ENCODE peak calls at places on chromosomes 6 and 20, in six cellular contexts. I is colonic mucosa; Y is activated CD8-positive, alpha-beta T cell treated with anti-CD3 and anti-CD28 coated beads for 36 hours; E is neural crest cell; Q is stomach; W is fibroblast of lung. G is an unnamed sample.

GRCh38 chr6:73169111-73169510 is 56.2 kb downstream of the KHDC1L start:
- DNase-seq in I (no peak), Y (no peak), E (no peak), Q (no peak), W (no peak), G (no peak)

GRCh38 chr6:13418838-13419237 is 68.6 kb downstream of the GFOD1 start:
- DNase-seq in I (no peak), Y (no peak), E (no peak), Q (no peak), W (no peak), G (no peak)

GRCh38 chr6:131792091-131792496 is 15.7 kb upstream of the ENPP1 start:
- DNase-seq in I (no peak), Y (peak), E (no peak), Q (no peak), W (peak), G (no peak)

GRCh38 chr20:37262516-37262915 is 902 bp upstream of the GHRH start:
- DNase-seq in I (no peak), Y (no peak), E (no peak), Q (no peak), W (no peak), G (no peak)

GRCh38 chr6:3796396-3796795 is 44.9 kb upstream of the PXDC1 start:
- DNase-seq in I (no peak), Y (no peak), E (no peak), Q (no peak), W (no peak), G (no peak)

GRCh38 chr6:14038636-14039035 is 78.9 kb upstream of the CD83 start:
- DNase-seq in I (no peak), Y (no peak), E (no peak), Q (no peak), W (peak), G (no peak)

GRCh38 chr6:17842014-17842776 is 135.5 kb upstream of the NUP153 start:
- DNase-seq in I (no peak), Y (no peak), E (no peak), Q (no peak), W (no peak), G (no peak)

GRCh38 chr20:50721881-50722281 is 9.5 kb upstream of the PARD6B start:
- DNase-seq in I (no peak), Y (no peak), E (no peak), Q (peak), W (no peak), G (no peak)

GRCh38 chr6:5541025-5541424 is 279.7 kb downstream of the FARS2 start:
- DNase-seq in I (no peak), Y (no peak), E (no peak), Q (no peak), W (no peak), G (no peak)

DNA sequence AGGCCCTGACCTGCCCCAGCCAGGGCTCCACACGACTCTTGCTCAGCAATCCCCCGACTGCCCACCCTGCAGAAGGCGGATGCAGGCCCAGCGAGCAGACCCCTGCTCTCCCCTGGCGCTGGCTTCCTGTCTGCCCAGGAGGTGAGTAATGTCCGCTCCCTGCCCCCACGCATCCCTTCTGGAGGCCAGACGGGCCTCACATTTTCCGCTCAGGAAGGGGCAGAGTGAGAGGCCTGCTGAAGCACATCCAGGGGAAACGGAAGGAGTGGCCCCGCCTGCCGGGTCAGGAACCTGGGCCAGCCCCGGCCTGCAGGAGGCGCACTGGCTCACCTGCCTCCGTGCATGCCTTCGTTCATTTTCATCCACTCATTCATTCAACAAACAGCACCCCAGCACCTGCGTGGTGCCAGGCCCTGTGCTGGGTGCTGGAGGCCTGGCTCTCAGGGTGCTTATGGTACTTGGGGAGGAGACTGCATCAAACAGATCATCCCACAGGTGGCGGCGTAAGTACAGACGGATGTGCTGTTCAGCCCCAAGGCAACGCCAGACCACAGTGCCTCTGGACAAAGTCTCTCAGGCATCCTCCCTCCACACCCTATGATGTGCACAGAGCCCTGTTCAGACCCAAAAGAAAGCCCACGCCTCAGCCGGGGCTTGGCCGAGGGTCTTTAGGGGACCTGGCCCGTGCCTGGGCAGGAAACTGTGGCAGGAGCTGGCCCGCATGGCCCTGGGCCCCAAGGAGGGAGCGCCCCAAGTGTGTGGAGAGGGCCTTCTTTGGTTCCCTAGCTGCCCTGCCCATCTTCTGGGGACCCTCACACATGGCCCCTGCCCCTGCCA is 112.1 kb downstream of the ASXL1 start:
- DNase-seq in I (peak), Y (peak), E (no peak), Q (no peak), W (peak), G (no peak)
- TF ChIP-seq CTCF in I (peak), Y (peak), E (peak), Q (no peak), W (no peak), G (peak)

DNA sequence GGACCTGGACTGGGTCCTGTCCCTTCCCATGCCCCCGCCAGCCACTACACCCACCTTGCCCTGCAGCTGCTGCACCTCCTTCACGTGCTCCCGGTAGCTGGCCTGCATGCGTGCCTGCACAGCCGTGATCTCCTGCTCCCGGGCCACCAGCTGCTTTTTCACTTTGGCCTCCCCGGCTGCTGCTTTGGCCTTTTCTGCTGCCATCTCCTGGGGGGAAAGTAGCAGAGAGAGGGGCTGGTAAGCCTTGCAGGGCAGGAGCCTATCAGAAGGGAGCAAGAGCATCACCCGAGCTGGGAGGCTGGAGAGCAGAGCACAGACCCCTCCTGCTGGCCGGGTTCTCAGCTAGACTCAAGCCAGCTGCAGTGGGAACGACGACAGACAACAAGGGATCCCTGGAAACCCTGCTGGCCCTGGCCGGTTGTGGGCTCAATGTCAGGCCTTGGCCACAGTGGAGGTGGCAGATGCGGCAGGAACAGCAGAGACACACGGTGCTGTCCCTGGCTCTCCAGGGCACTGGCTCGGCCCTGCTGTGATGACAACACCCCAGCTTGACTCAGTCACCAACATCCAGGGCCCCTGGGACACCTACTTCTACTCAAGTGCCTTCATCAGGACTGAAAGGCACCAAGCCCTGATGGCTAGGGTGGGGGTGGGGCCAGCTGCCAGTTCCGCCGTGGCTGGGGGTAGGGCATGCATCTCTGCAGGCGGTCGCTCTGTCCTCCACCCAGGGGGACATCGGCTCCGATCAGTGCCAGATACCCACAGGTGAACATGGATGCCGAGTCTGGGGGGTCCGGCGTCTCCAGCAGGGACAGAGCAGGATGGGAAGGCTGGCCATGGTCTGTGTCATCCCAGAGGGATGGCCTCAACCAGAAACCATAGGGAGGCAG is 45.3 kb downstream of the RRBP1 start:
- DNase-seq in I (no peak), Y (no peak), E (peak), Q (no peak), W (no peak), G (no peak)
- TF ChIP-seq CTCF in I (no peak), Y (no peak), E (no peak), Q (no peak), W (no peak), G (no peak)

GRCh38 chr6:36319436-36319762 is 17.3 kb downstream of the BNIP5 start:
- DNase-seq in I (peak), Y (no peak), E (no peak), Q (no peak), W (no peak), G (no peak)
- TF ChIP-seq CTCF in I (peak), Y (no peak), E (no peak), Q (no peak), W (no peak), G (no peak)

GRCh38 chr6:130754786-130755367 is 72.3 kb upstream of the SMLR1 start:
- DNase-seq in I (no peak), Y (no peak), E (no peak), Q (no peak), W (no peak), G (no peak)
- TF ChIP-seq CTCF in I (no peak), Y (no peak), E (no peak), Q (no peak), W (no peak), G (no peak)

GRCh38 chr6:117477988-117478852 is 4.3 kb upstream of the DCBLD1 start:
- DNase-seq in I (peak), Y (peak), E (no peak), Q (no peak), W (no peak), G (no peak)
- TF ChIP-seq CTCF in I (no peak), Y (peak), E (peak), Q (no peak), W (no peak), G (peak)

GRCh38 chr6:157047951-157048350 is 270.8 kb downstream of the ARID1B start:
- DNase-seq in I (no peak), Y (no peak), E (no peak), Q (no peak), W (no peak), G (no peak)
- TF ChIP-seq CTCF in I (no peak), Y (no peak), E (no peak), Q (no peak), W (no peak), G (no peak)

GRCh38 chr6:165052561-165053500 is 256.6 kb downstream of the C6orf118 start:
- DNase-seq in I (no peak), Y (no peak), E (no peak), Q (no peak), W (no peak), G (no peak)

GRCh38 chr6:165059032-165059431 is 250.4 kb downstream of the C6orf118 start:
- DNase-seq in I (no peak), Y (no peak), E (no peak), Q (no peak), W (peak), G (no peak)

GRCh38 chr6:165060636-165061190 is 248.7 kb downstream of the C6orf118 start:
- DNase-seq in I (no peak), Y (no peak), E (no peak), Q (no peak), W (peak), G (no peak)

GRCh38 chr6:165056292-165056691 is 253.1 kb downstream of the C6orf118 start:
- DNase-seq in I (no peak), Y (no peak), E (no peak), Q (no peak), W (no peak), G (no peak)

GRCh38 chr6:165055231-165055630 is 254.2 kb downstream of the C6orf118 start:
- DNase-seq in I (no peak), Y (no peak), E (no peak), Q (no peak), W (peak), G (no peak)
- TF ChIP-seq CTCF in I (no peak), Y (no peak), E (no peak), Q (no peak), W (no peak), G (no peak)

GRCh38 chr6:129894904-129895303 is 33.8 kb upstream of the TMEM244 start:
- DNase-seq in I (no peak), Y (no peak), E (no peak), Q (no peak), W (no peak), G (no peak)

GRCh38 chr6:129890701-129891100 is 29.6 kb upstream of the TMEM244 start:
- DNase-seq in I (no peak), Y (peak), E (no peak), Q (no peak), W (peak), G (no peak)

GRCh38 chr6:129890164-129890563 is 29.0 kb upstream of the TMEM244 start:
- DNase-seq in I (no peak), Y (peak), E (no peak), Q (no peak), W (peak), G (no peak)

GRCh38 chr6:129895692-129896091 is 34.6 kb upstream of the TMEM244 start:
- DNase-seq in I (no peak), Y (no peak), E (no peak), Q (no peak), W (peak), G (no peak)

DNA sequence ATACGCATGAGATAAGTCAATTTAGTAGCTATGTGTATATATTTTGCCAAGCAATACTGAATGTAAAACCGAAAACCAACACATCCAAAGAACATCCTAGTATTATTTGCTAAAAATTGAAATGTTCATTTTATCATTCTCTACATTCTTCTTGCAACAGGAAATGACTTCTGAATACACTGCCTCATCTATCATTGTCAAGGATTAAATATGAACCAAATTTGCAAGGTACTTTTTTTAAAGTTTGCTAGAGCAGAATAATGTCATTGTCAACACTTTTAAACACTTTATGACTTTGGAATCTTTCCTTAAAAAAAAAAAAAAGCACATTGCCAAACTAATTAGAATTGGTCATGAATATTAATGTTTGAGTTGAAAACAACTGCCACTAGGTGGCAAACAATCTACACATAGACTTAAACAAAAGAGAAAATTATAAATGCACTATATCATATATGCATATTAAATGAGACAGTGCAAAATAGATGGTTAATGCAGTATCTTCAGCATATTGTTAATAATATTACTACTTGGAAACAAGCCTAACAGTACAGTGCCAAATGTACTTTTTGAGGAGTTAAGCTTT is 32.5 kb upstream of the TMEM244 start:
- DNase-seq in I (no peak), Y (no peak), E (no peak), Q (no peak), W (peak), G (no peak)
- TF ChIP-seq CTCF in I (no peak), Y (peak), E (peak), Q (no peak), W (no peak), G (peak)

DNA sequence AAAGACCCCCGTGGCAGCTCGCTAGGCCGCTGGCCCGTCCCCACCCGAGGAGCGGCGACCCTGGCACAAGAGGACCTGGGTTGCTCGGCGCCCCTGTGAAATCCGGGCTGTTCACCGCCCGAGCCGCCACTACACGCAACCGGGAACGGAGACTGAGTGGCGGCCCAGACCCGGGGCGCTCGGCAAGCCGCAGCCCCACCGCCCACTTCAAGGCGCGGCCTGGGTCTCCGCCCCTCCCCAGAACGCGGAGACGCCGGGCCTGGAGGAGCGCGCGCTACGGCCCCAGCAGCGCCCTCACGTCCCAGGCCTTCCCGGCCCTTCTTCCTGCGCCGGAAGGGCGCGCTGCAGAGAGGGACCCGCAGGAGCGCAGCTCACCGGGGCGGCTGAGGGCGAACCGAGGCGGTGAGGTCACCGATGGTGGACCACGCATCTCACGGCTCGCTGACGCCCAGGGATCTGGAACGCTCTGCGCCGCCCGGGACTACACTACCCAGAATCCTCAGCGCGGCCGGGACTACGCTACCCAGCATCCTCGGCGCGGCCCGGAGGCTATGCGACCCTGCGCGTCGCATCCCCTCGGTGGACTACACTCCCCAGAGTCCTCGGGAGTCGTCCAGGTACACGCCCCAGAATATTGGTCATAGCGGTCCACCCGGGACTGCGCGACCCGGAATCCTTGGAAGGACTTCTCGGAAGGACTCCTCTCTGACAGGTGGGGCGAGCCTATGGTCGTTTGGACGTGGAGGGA is at the start of gene ZNF337:
- DNase-seq in I (peak), Y (peak), E (peak), Q (peak), W (peak), G (peak)
- TF ChIP-seq CTCF in I (no peak), Y (no peak), E (no peak), Q (no peak), W (peak), G (peak)

G was measured in osteocyte.